ENCODE peak calls at places on chromosomes 16 and 17, in seven cellular contexts. B is activated CD4-positive, alpha-beta T cell treated with anti-CD3 and anti-CD28 coated beads, Interleukin-2, amount 50 U/mL, for 1 hour; I is germinal center; M is sigmoid colon; V is PC-9; K is kidney epithelial cell; S is HEK293T. C is an unnamed sample.

GRCh38 chr17:12222392-12222791 is 201.7 kb downstream of the MAP2K4 start:
- DNase-seq in B (no peak), I (no peak), M (no peak), V (no peak), K (no peak), S (no peak), C (no peak)

GRCh38 chr16:2212362-2213324 is 2.0 kb upstream of the BRICD5 start:
- DNase-seq in B (no peak), I (no peak), M (no peak), V (peak; percentile 86), K (no peak), S (no peak), C (no peak)

GRCh38 chr17:21213005-21213404 is 956 bp downstream of the TMEM11 start:
- DNase-seq in B (no peak), I (no peak), M (no peak), V (no peak), K (no peak), S (no peak), C (no peak)

GRCh38 chr17:4536742-4537411 is 18.3 kb downstream of the MYBBP1A start:
- DNase-seq in B (no peak), I (no peak), M (no peak), V (no peak), K (no peak), S (no peak), C (no peak)

GRCh38 chr16:85916141-85916890 is 17.4 kb downstream of the IRF8 start:
- DNase-seq in B (no peak), I (no peak), M (no peak), V (peak; percentile 10), K (no peak), S (no peak), C (no peak)

GRCh38 chr17:13474073-13474800 is 127.5 kb downstream of the HS3ST3A1 start:
- DNase-seq in B (no peak), I (no peak), M (no peak), V (no peak), K (no peak), S (no peak), C (no peak)

GRCh38 chr16:10325783-10326543 is 59.9 kb upstream of the ATF7IP2 start:
- DNase-seq in B (no peak), I (no peak), M (no peak), V (no peak), K (no peak), S (no peak), C (no peak)

GRCh38 chr17:27659685-27660084 is 28.7 kb downstream of the LGALS9 start:
- DNase-seq in B (no peak), I (no peak), M (no peak), V (no peak), K (no peak), S (no peak), C (no peak)

GRCh38 chr17:39952665-39953470 is 9.9 kb upstream of the GSDMA start:
- DNase-seq in B (peak; percentile 99), I (peak; percentile 97), M (peak; percentile 99), V (peak; percentile 88), K (peak; percentile 86), S (peak; percentile 93), C (peak; percentile 98)

GRCh38 chr16:75238853-75239371 is 12.5 kb downstream of the BCAR1 start:
- DNase-seq in B (no peak), I (no peak), M (no peak), V (no peak), K (no peak), S (no peak), C (no peak)

GRCh38 chr17:71530227-71530626 is 590.6 kb upstream of the SOX9 start:
- DNase-seq in B (no peak), I (no peak), M (no peak), V (no peak), K (no peak), S (no peak), C (no peak)

GRCh38 chr16:27778926-27779570 is 229.1 kb downstream of the KATNIP start:
- DNase-seq in B (no peak), I (no peak), M (no peak), V (no peak), K (no peak), S (no peak), C (no peak)

GRCh38 chr17:38667099-38667786 is 7.5 kb downstream of the EPOP start:
- DNase-seq in B (peak; percentile 38), I (peak; percentile 73), M (peak; percentile 81), V (peak; percentile 66), K (peak; percentile 5), S (peak; percentile 75), C (peak; percentile 74)

GRCh38 chr17:44556114-44556853 is 1.0 kb upstream of the FZD2 start:
- DNase-seq in B (no peak), I (peak; percentile 76), M (peak; percentile 68), V (no peak), K (no peak), S (peak; percentile 50), C (peak; percentile 43)

GRCh38 chr16:728890-729744 is 2.2 kb downstream of the HAGHL start:
- DNase-seq in B (no peak), I (no peak), M (no peak), V (no peak), K (no peak), S (no peak), C (no peak)

GRCh38 chr16:57764006-57764340 is 28.4 kb downstream of the KATNB1 start:
- DNase-seq in B (no peak), I (no peak), M (no peak), V (no peak), K (no peak), S (no peak), C (no peak)

GRCh38 chr17:67528751-67529436 is 151.8 kb downstream of the PITPNC1 start:
- DNase-seq in B (no peak), I (no peak), M (peak; percentile 87), V (peak; percentile 76), K (peak; percentile 77), S (peak; percentile 36), C (peak; percentile 31)

GRCh38 chr17:12463102-12463501 is 202.6 kb upstream of the MYOCD start:
- DNase-seq in B (no peak), I (no peak), M (peak; percentile 68), V (no peak), K (no peak), S (no peak), C (no peak)

GRCh38 chr16:85152414-85153030 is 40.2 kb upstream of the CIBAR2 start:
- DNase-seq in B (no peak), I (no peak), M (no peak), V (no peak), K (no peak), S (no peak), C (no peak)